ENCODE peak calls at places on chromosomes 3 and 15, in five cellular contexts. B is uterus, X is Caco-2, A is fibroblast of lung, E is H1. I is an unnamed sample. For H3K4me1 and H3K9me3, the result is how much of the 10 kb centered on the place peaks cover.

GRCh38 chr15:82538961-82539689 is 1.1 kb downstream of the RPS17 start:
- DNase-seq in B (no peak), X (no peak), A (no peak), E (no peak), I (no peak)

GRCh38 chr3:125611908-125612307 is 16.6 kb upstream of the OSBPL11 start:
- DNase-seq in B (no peak), X (no peak), A (no peak), E (no peak), I (peak)

GRCh38 chr15:61681038-61681418 is 379.2 kb downstream of the VPS13C start:
- DNase-seq in B (no peak), X (no peak), A (no peak), E (no peak), I (no peak)

GRCh38 chr15:86591994-86592746 is 512.5 kb downstream of the AGBL1 start:
- DNase-seq in B (no peak), X (no peak), A (no peak), E (no peak), I (peak)

GRCh38 chr3:62378329-62378789 is 5.0 kb upstream of the FEZF2 start:
- DNase-seq in B (no peak), X (no peak), A (no peak), E (peak), I (no peak)

GRCh38 chr15:65054333-65055200 is 9.4 kb downstream of the SLC51B start:
- DNase-seq in B (peak), X (peak), A (peak), E (peak), I (peak)

GRCh38 chr15:98410328-98410727 is 238.0 kb upstream of the IGF1R start:
- DNase-seq in B (no peak), X (no peak), A (no peak), E (no peak), I (no peak)

GRCh38 chr15:84598250-84598649 is 2.6 kb upstream of the ZSCAN2 start:
- DNase-seq in B (peak), X (no peak), A (no peak), E (no peak), I (peak)

GRCh38 chr3:13927295-13927694 is 47.4 kb upstream of the WNT7A start:
- DNase-seq in B (no peak), X (no peak), A (no peak), E (no peak), I (no peak)

GRCh38 chr15:40344631-40345120 is 3.9 kb upstream of the CCDC9B start:
- DNase-seq in B (peak), X (peak), A (peak), E (peak), I (peak)

GRCh38 chr3:172522871-172523818 is at the start of gene TNFSF10:
- DNase-seq in B (peak), X (no peak), A (no peak), E (peak), I (no peak)

GRCh38 chr3:158777171-158777873 is 24.5 kb upstream of the MFSD1 start:
- DNase-seq in B (no peak), X (no peak), A (no peak), E (no peak), I (no peak)

GRCh38 chr3:72036899-72037298 is 252.0 kb upstream of the PROK2 start:
- DNase-seq in B (no peak), X (no peak), A (peak), E (no peak), I (no peak)

GRCh38 chr15:38758001-38758400 is 193.4 kb upstream of the RASGRP1 start:
- DNase-seq in B (no peak), X (no peak), A (peak), E (no peak), I (peak)

GRCh38 chr15:57646057-57646456 is 54.4 kb downstream of the MYZAP start:
- DNase-seq in B (no peak), X (no peak), A (no peak), E (no peak), I (no peak)

GRCh38 chr3:12895391-12896205 is 54.2 kb upstream of the RPL32 start:
- DNase-seq in B (no peak), X (no peak), A (no peak), E (no peak), I (no peak)

GRCh38 chr3:187802928-187803259 is 57.6 kb upstream of the BCL6 start:
- DNase-seq in B (no peak), X (no peak), A (no peak), E (no peak), I (no peak)

GRCh38 chr3:9037113-9037715 is 73.9 kb upstream of the RAD18 start:
- DNase-seq in B (peak), X (no peak), A (no peak), E (no peak), I (no peak)

GRCh38 chr15:70584838-70585706 is 178.3 kb downstream of the UACA start:
- DNase-seq in B (no peak), X (peak), A (peak), E (peak), I (no peak)

GRCh38 chr3:194736896-194737600 is 51.4 kb downstream of the FAM43A start:
- DNase-seq in B (no peak), X (no peak), A (no peak), E (no peak), I (no peak)

GRCh38 chr3:27978440-27978839 is 256.3 kb upstream of the EOMES start:
- DNase-seq in B (no peak), X (no peak), A (no peak), E (no peak), I (no peak)

GRCh38 chr3:59374812-59375211 is 325.0 kb upstream of the CFAP20DC start:
- DNase-seq in B (no peak), X (no peak), A (no peak), E (no peak), I (no peak)

GRCh38 chr3:117200962-117201361 is 491.4 kb downstream of the TUSC7 start:
- DNase-seq in B (no peak), X (no peak), A (no peak), E (no peak), I (no peak)

GRCh38 chr3:38960953-38961622 is 90.7 kb downstream of the SCN11A start:
- DNase-seq in B (no peak), X (peak), A (peak), E (peak), I (peak)

GRCh38 chr15:35123743-35124142 is 38.6 kb upstream of the NANOGP8 start:
- DNase-seq in B (no peak), X (no peak), A (peak), E (no peak), I (no peak)

GRCh38 chr3:87792532-87793321 is 266.1 kb downstream of the CGGBP1 start:
- DNase-seq in B (no peak), X (peak), A (no peak), E (peak), I (no peak)

GRCh38 chr15:50182233-50183013 is 427 bp downstream of the SLC27A2 start:
- DNase-seq in B (no peak), X (no peak), A (peak), E (peak), I (no peak)

GRCh38 chr3:97872209-97873042 is 50.6 kb downstream of the CRYBG3 start:
- DNase-seq in B (peak), X (no peak), A (peak), E (no peak), I (no peak)

DNA sequence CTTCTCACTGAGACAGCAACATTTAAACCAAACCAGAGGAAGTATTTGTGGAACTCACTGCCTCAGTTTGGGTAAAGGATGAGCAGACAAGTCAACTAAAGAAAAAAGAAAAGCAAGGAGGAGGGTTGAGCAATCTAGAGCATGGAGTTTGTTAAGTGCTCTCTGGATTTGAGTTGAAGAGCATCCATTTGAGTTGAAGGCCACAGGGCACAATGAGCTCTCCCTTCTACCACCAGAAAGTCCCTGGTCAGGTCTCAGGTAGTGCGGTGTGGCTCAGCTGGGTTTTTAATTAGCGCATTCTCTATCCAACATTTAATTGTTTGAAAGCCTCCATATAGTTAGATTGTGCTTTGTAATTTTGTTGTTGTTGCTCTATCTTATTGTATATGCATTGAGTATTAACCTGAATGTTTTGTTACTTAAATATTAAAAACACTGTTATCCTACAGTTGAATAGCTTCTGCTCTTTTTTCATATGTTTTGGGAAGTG is 23.3 kb downstream of the CLDN18 start:
- DNase-seq in B (no peak), X (no peak), A (no peak), E (no peak), I (no peak)
- H3K4me3 ChIP-seq in B (no peak), X (no peak), A (no peak), E (no peak), I (no peak)

GRCh38 chr15:92909131-92909781 is 9.1 kb downstream of the CHD2 start:
- DNase-seq in B (no peak), X (no peak), A (no peak), E (no peak), I (no peak)

GRCh38 chr15:92906563-92907081 is 6.5 kb downstream of the CHD2 start:
- DNase-seq in B (no peak), X (no peak), A (no peak), E (no peak), I (no peak)

GRCh38 chr15:92907229-92907628 is 7.1 kb downstream of the CHD2 start:
- DNase-seq in B (no peak), X (no peak), A (no peak), E (no peak), I (no peak)

GRCh38 chr15:92907880-92908279 is 7.8 kb downstream of the CHD2 start:
- DNase-seq in B (peak), X (no peak), A (peak), E (no peak), I (no peak)

DNA sequence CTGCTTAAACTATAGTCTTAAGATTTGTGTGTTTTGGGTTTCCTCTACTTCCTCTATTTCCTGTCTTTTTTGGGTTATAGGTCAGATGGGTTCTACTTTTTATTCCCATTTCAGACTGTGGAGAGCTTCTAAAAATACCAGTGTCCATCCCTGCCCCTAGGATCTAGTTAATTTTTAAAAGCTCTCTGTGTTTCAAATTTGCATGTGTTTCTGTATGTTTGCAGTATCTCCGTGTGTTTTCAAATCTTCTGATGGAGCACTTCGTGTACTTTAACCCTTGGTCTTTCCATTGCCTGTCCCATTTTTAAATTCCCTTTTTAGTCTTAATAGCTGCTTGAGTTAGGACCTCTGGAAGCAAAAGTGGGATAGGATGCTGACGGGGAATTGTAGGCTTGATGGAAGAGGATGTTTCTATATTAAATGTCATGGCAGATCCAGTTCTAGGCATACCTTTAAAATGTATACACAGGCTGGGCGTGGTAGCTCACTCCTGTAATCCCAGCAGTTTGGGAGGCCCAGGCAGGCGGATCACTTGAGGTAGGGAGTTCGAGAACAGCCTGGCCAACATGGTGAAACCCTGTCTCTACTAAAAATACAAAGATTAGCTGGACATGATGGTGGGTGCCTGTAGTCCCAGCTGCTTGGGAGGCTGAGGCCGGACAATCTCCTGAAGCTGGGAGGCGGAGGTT is 8.4 kb downstream of the CHD2 start:
- DNase-seq in B (no peak), X (no peak), A (no peak), E (no peak), I (no peak)
- H3K4me1 ChIP-seq in B (under half), X (half or more), A (under half), E (under half), I (under half)

DNA sequence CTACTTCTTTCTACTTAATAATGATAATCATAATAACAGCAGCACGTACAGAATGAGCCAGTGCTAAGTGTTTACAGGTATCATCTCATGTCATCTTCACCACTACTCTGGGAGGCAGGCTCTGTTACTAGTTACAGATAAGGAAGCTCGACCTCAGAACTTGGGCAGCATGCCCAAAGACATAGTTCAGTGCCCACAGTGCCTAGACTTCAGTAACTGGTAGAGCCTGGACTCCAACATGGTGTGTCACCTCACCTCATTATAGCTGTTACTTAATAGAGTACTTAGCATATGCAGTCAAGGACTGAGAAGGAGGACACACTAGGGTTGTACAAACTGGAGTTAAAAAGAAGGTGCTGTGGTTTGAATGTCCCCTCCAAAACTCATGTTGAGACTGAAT is 7.6 kb downstream of the GADL1 start:
- DNase-seq in B (no peak), X (no peak), A (no peak), E (no peak), I (no peak)
- H3K9me3 ChIP-seq in B (under half), X (under half), A (under half), E (under half), I (under half)

GRCh38 chr3:195859846-195860411 is 48.2 kb upstream of the MUC4 start:
- DNase-seq in B (no peak), X (no peak), A (no peak), E (no peak), I (no peak)

GRCh38 chr3:195860456-195860855 is 47.9 kb downstream of the TNK2 start:
- DNase-seq in B (no peak), X (no peak), A (no peak), E (no peak), I (no peak)

GRCh38 chr3:195866686-195867511 is 41.5 kb downstream of the TNK2 start:
- DNase-seq in B (no peak), X (no peak), A (no peak), E (no peak), I (no peak)

GRCh38 chr3:195865752-195866151 is 42.6 kb downstream of the TNK2 start:
- DNase-seq in B (no peak), X (no peak), A (no peak), E (no peak), I (no peak)

GRCh38 chr3:195863121-195864061 is 45.0 kb downstream of the TNK2 start:
- DNase-seq in B (peak), X (peak), A (peak), E (peak), I (peak)
- H3K4me3 ChIP-seq in B (no peak), X (no peak), A (no peak), E (no peak), I (no peak)

DNA sequence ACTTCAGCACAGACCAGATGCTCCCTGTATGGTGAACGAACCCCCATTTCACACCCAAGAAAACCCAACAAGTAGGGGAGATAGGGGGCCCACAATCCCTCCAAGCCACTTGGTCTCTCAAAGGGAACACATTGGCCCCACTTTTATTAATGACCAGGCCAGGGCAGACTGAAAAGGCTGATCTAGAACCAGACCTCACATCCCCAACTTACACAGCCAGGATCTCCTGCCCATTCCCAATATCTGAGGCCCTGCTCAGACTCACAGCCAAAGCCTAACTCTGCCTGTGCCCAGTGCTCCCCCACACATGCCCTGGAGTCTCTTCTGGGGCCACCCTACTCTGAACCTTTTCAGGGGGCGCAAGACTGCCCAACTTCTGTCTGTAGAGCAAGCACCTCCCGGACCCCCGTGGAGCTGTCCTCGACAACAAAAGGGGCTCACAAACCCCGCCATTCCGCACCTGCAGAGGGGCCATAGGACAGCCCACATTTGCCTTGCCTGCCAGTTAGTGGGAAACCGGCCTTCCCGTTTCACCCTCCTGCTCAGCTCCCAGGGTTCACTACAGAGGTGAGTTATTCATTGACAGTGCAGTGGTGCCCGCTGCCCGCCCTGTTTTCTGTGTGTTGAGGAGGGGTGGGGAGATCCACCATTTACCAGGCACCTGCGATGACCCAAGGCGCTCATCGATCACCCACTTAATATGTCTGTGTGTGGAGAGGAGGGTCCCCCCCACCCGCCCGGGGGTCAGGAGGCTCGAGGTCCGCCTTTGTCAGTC is 1.6 kb downstream of the PLXNB1 start:
- DNase-seq in B (no peak), X (peak), A (no peak), E (peak), I (peak)
- H3K4me1 ChIP-seq in B (under half), X (half or more), A (under half), E (under half), I (under half)

GRCh38 chr15:27512281-27513001 is 541.5 kb downstream of the GABRG3 start:
- DNase-seq in B (no peak), X (no peak), A (no peak), E (no peak), I (no peak)
- H3K9me3 ChIP-seq in B (under half), X (under half), A (under half), E (under half), I (under half)

DNA sequence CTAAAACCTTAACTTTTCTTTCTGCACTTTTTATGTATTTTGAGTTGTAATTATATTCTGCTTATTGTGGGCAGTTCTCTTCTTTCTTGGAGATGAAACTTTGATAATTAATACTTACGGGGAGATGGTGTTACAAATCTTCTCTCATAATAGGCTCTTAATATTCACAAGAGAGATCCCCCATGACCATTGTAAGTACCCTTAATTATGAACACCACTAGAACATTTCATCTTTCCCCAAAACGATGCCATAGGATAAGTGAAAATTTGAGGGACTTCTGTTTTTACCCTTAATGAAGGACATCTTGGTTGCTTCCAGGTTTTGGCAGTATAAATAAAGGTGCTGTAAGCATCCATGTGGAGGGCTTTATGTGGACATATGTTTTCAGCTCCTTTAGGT is 60.7 kb downstream of the PIAS1 start:
- DNase-seq in B (no peak), X (no peak), A (no peak), E (no peak), I (no peak)
- H3K4me3 ChIP-seq in B (peak), X (no peak), A (peak), E (no peak), I (no peak)

GRCh38 chr15:49044002-49044401 is 2.2 kb downstream of the SECISBP2L start:
- DNase-seq in B (no peak), X (no peak), A (no peak), E (no peak), I (no peak)

GRCh38 chr15:49044761-49045571 is 1.3 kb downstream of the SECISBP2L start:
- DNase-seq in B (no peak), X (no peak), A (peak), E (no peak), I (no peak)

GRCh38 chr15:49045691-49046112 is 544 bp downstream of the SECISBP2L start:
- DNase-seq in B (peak), X (no peak), A (peak), E (no peak), I (peak)

GRCh38 chr15:49047456-49047855 is 1.2 kb upstream of the SECISBP2L start:
- DNase-seq in B (no peak), X (no peak), A (no peak), E (no peak), I (no peak)

GRCh38 chr15:49046113-49046883 is at the start of gene SECISBP2L:
- DNase-seq in B (peak), X (peak), A (peak), E (peak), I (peak)
- H3K4me1 ChIP-seq in B (under half), X (under half), A (under half), E (under half), I (under half)

DNA sequence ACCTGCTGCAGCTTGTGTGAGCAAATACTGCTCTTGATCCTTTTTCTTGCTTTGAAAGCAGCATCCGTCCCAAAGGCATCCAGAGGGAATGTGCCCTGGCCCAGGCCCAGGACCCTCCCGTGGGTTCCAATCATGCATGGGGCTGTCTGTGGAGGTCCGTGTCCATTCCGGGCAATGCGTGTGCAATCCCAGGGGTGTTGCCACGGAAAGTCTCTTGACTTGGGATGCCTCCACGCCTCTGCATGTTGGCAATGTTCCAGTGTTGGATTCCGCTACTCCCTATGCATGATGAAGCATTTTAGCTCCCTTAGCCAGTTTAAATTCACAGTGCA is 105.7 kb downstream of the SNRPN start:
- DNase-seq in B (peak), X (peak), A (no peak), E (no peak), I (no peak)
- H3K9me3 ChIP-seq in B (half or more), X (half or more), A (under half), E (half or more), I (under half)

I was measured in SJCRH30.